ENCODE peak calls at places on chromosome 22, in seven cellular contexts. One of them, this sample, is unnamed.

GRCh38 chr22:30832407-30832987 is 136.1 kb downstream of the MORC2 start:
- DNase-seq in GM23338: no peak
- DNase-seq in HCT116: no peak
- DNase-seq in hepatocyte: no peak
- DNase-seq in neural progenitor cell: no peak
- DNase-seq in GM23248: no peak
- DNase-seq in MM.1S: no peak
- DNase-seq in this sample: no peak

GRCh38 chr22:44325718-44326548 is 13.2 kb upstream of the SHISAL1 start:
- DNase-seq in neural progenitor cell: peak
- DNase-seq in MM.1S: no peak
- DNase-seq in GM23338: no peak
- DNase-seq in hepatocyte: no peak
- DNase-seq in GM23248: peak
- DNase-seq in HCT116: no peak
- DNase-seq in this sample: no peak

GRCh38 chr22:50218996-50219727 is 18.4 kb downstream of the SELENOO start:
- DNase-seq in MM.1S: no peak
- DNase-seq in hepatocyte: peak
- DNase-seq in GM23248: peak
- DNase-seq in HCT116: peak
- DNase-seq in GM23338: peak
- DNase-seq in neural progenitor cell: no peak
- DNase-seq in this sample: no peak

GRCh38 chr22:37070744-37071143 is 19.2 kb downstream of the KCTD17 start:
- DNase-seq in MM.1S: no peak
- DNase-seq in HCT116: no peak
- DNase-seq in hepatocyte: no peak
- DNase-seq in GM23338: no peak
- DNase-seq in neural progenitor cell: no peak
- DNase-seq in GM23248: no peak
- DNase-seq in this sample: no peak

GRCh38 chr22:37213218-37213855 is 1.1 kb upstream of the SSTR3 start:
- DNase-seq in hepatocyte: no peak
- DNase-seq in GM23248: no peak
- DNase-seq in neural progenitor cell: no peak
- DNase-seq in HCT116: no peak
- DNase-seq in MM.1S: no peak
- DNase-seq in GM23338: no peak
- DNase-seq in this sample: no peak

GRCh38 chr22:30439226-30439625 is 13.7 kb downstream of the MTFP1 start:
- DNase-seq in hepatocyte: no peak
- DNase-seq in GM23248: no peak
- DNase-seq in HCT116: no peak
- DNase-seq in GM23338: no peak
- DNase-seq in MM.1S: no peak
- DNase-seq in neural progenitor cell: no peak
- DNase-seq in this sample: no peak

GRCh38 chr22:44180706-44181032 is at the start of gene PARVG:
- DNase-seq in neural progenitor cell: no peak
- DNase-seq in HCT116: no peak
- DNase-seq in hepatocyte: peak
- DNase-seq in GM23338: peak
- DNase-seq in MM.1S: peak
- DNase-seq in GM23248: no peak
- DNase-seq in this sample: peak

GRCh38 chr22:39254789-39255298 is 10.1 kb upstream of the PDGFB start:
- DNase-seq in MM.1S: peak
- DNase-seq in HCT116: no peak
- DNase-seq in hepatocyte: no peak
- DNase-seq in neural progenitor cell: no peak
- DNase-seq in GM23338: no peak
- DNase-seq in GM23248: peak
- DNase-seq in this sample: no peak

GRCh38 chr22:44881624-44882023 is 128.2 kb downstream of the PHF21B start:
- DNase-seq in neural progenitor cell: no peak
- DNase-seq in MM.1S: no peak
- DNase-seq in HCT116: no peak
- DNase-seq in hepatocyte: no peak
- DNase-seq in GM23248: no peak
- DNase-seq in GM23338: no peak
- DNase-seq in this sample: no peak

GRCh38 chr22:47194476-47195155 is 432.2 kb downstream of the TBC1D22A start:
- DNase-seq in GM23338: no peak
- DNase-seq in hepatocyte: no peak
- DNase-seq in HCT116: no peak
- DNase-seq in neural progenitor cell: no peak
- DNase-seq in MM.1S: no peak
- DNase-seq in GM23248: no peak
- DNase-seq in this sample: no peak

GRCh38 chr22:36368359-36368983 is 19.3 kb downstream of the MYH9 start:
- DNase-seq in MM.1S: no peak
- DNase-seq in GM23338: peak
- DNase-seq in GM23248: peak
- DNase-seq in HCT116: no peak
- DNase-seq in neural progenitor cell: peak
- DNase-seq in hepatocyte: peak
- DNase-seq in this sample: no peak

GRCh38 chr22:32341122-32341740 is 16.4 kb upstream of the RFPL3 start:
- DNase-seq in neural progenitor cell: peak
- DNase-seq in MM.1S: no peak
- DNase-seq in GM23338: no peak
- DNase-seq in GM23248: no peak
- DNase-seq in HCT116: no peak
- DNase-seq in hepatocyte: no peak
- DNase-seq in this sample: no peak

GRCh38 chr22:43263645-43264514 is 76.9 kb upstream of the TTLL12 start:
- DNase-seq in GM23248: peak
- DNase-seq in GM23338: no peak
- DNase-seq in MM.1S: peak
- DNase-seq in neural progenitor cell: no peak
- DNase-seq in HCT116: peak
- DNase-seq in hepatocyte: peak
- DNase-seq in this sample: no peak

GRCh38 chr22:25393121-25393805 is 171.2 kb upstream of the GRK3 start:
- DNase-seq in GM23248: no peak
- DNase-seq in MM.1S: no peak
- DNase-seq in GM23338: no peak
- DNase-seq in hepatocyte: no peak
- DNase-seq in HCT116: no peak
- DNase-seq in neural progenitor cell: no peak
- DNase-seq in this sample: no peak

GRCh38 chr22:48957311-48957986 is 870.2 kb downstream of the BRD1 start:
- DNase-seq in neural progenitor cell: no peak
- DNase-seq in hepatocyte: no peak
- DNase-seq in HCT116: no peak
- DNase-seq in GM23338: no peak
- DNase-seq in MM.1S: no peak
- DNase-seq in GM23248: no peak
- DNase-seq in this sample: no peak

GRCh38 chr22:18156878-18157713 is 7.1 kb downstream of the USP18 start:
- DNase-seq in hepatocyte: peak
- DNase-seq in neural progenitor cell: peak
- DNase-seq in MM.1S: peak
- DNase-seq in GM23338: peak
- DNase-seq in HCT116: peak
- DNase-seq in GM23248: peak
- DNase-seq in this sample: peak

GRCh38 chr22:42945736-42946135 is 69.2 kb downstream of the PACSIN2 start:
- DNase-seq in MM.1S: no peak
- DNase-seq in neural progenitor cell: no peak
- DNase-seq in HCT116: no peak
- DNase-seq in GM23248: no peak
- DNase-seq in hepatocyte: no peak
- DNase-seq in GM23338: peak
- DNase-seq in this sample: no peak

GRCh38 chr22:47155131-47155885 is 392.9 kb downstream of the TBC1D22A start:
- DNase-seq in MM.1S: no peak
- DNase-seq in neural progenitor cell: no peak
- DNase-seq in GM23338: no peak
- DNase-seq in hepatocyte: no peak
- DNase-seq in HCT116: no peak
- DNase-seq in GM23248: no peak
- DNase-seq in this sample: no peak

GRCh38 chr22:48103126-48103875 is 1340.9 kb downstream of the TBC1D22A start:
- DNase-seq in neural progenitor cell: no peak
- DNase-seq in GM23338: no peak
- DNase-seq in hepatocyte: no peak
- DNase-seq in GM23248: no peak
- DNase-seq in MM.1S: no peak
- DNase-seq in HCT116: no peak
- DNase-seq in this sample: no peak

GRCh38 chr22:39514373-39514973 is 5.9 kb upstream of the ATF4 start:
- DNase-seq in MM.1S: no peak
- DNase-seq in hepatocyte: peak
- DNase-seq in GM23338: peak
- DNase-seq in neural progenitor cell: peak
- DNase-seq in HCT116: no peak
- DNase-seq in GM23248: peak
- DNase-seq in this sample: peak

GRCh38 chr22:33465554-33465953 is 407.4 kb upstream of the SYN3 start:
- DNase-seq in HCT116: no peak
- DNase-seq in GM23248: no peak
- DNase-seq in GM23338: no peak
- DNase-seq in neural progenitor cell: no peak
- DNase-seq in MM.1S: no peak
- DNase-seq in hepatocyte: no peak
- DNase-seq in this sample: no peak

GRCh38 chr22:37403267-37403960 is 23.9 kb downstream of the ELFN2 start:
- DNase-seq in GM23248: no peak
- DNase-seq in HCT116: no peak
- DNase-seq in MM.1S: no peak
- DNase-seq in hepatocyte: no peak
- DNase-seq in GM23338: peak
- DNase-seq in neural progenitor cell: peak
- DNase-seq in this sample: no peak

GRCh38 chr22:20750461-20751184 is 23.3 kb upstream of the SERPIND1 start:
- DNase-seq in GM23338: no peak
- DNase-seq in hepatocyte: peak
- DNase-seq in HCT116: no peak
- DNase-seq in GM23248: peak
- DNase-seq in MM.1S: no peak
- DNase-seq in neural progenitor cell: no peak
- DNase-seq in this sample: no peak

GRCh38 chr22:39715778-39716495 is 145.4 kb downstream of the CACNA1I start:
- DNase-seq in HCT116: no peak
- DNase-seq in hepatocyte: no peak
- DNase-seq in GM23248: no peak
- DNase-seq in neural progenitor cell: no peak
- DNase-seq in MM.1S: no peak
- DNase-seq in GM23338: no peak
- DNase-seq in this sample: no peak

GRCh38 chr22:49010901-49011300 is 816.8 kb downstream of the BRD1 start:
- DNase-seq in neural progenitor cell: no peak
- DNase-seq in MM.1S: no peak
- DNase-seq in HCT116: no peak
- DNase-seq in GM23338: no peak
- DNase-seq in GM23248: no peak
- DNase-seq in hepatocyte: no peak
- DNase-seq in this sample: no peak

GRCh38 chr22:35868938-35869337 is 151.3 kb downstream of the APOL5 start:
- DNase-seq in GM23248: peak
- DNase-seq in HCT116: no peak
- DNase-seq in MM.1S: no peak
- DNase-seq in neural progenitor cell: peak
- DNase-seq in hepatocyte: no peak
- DNase-seq in GM23338: peak
- DNase-seq in this sample: no peak

GRCh38 chr22:49453816-49454215 is 373.9 kb downstream of the BRD1 start:
- DNase-seq in MM.1S: no peak
- DNase-seq in neural progenitor cell: no peak
- DNase-seq in HCT116: no peak
- DNase-seq in GM23248: no peak
- DNase-seq in GM23338: no peak
- DNase-seq in hepatocyte: no peak
- DNase-seq in this sample: no peak

GRCh38 chr22:19710769-19711106 is 3.6 kb upstream of the SEPTIN5 start:
- DNase-seq in neural progenitor cell: no peak
- DNase-seq in HCT116: no peak
- DNase-seq in MM.1S: no peak
- DNase-seq in GM23338: no peak
- DNase-seq in hepatocyte: no peak
- DNase-seq in GM23248: no peak
- DNase-seq in this sample: no peak
- TF ChIP-seq EZH2phosphoT487 in neural progenitor cell: no peak
- TF ChIP-seq EZH2phosphoT487 in HCT116: no peak
- TF ChIP-seq EZH2phosphoT487 in MM.1S: no peak
- TF ChIP-seq EZH2phosphoT487 in GM23338: no peak
- TF ChIP-seq EZH2phosphoT487 in hepatocyte: no peak
- TF ChIP-seq EZH2phosphoT487 in GM23248: no peak
- TF ChIP-seq EZH2phosphoT487 in this sample: no peak

GRCh38 chr22:21981874-21982273 is 713 bp downstream of the TOP3B start:
- DNase-seq in GM23338: no peak
- DNase-seq in MM.1S: no peak
- DNase-seq in GM23248: peak
- DNase-seq in neural progenitor cell: peak
- DNase-seq in HCT116: no peak
- DNase-seq in hepatocyte: no peak
- DNase-seq in this sample: no peak
- H3K27ac ChIP-seq in GM23338: no peak
- H3K27ac ChIP-seq in MM.1S: no peak
- H3K27ac ChIP-seq in GM23248: no peak
- H3K27ac ChIP-seq in neural progenitor cell: peak
- H3K27ac ChIP-seq in HCT116: peak
- H3K27ac ChIP-seq in hepatocyte: peak
- H3K27ac ChIP-seq in this sample: no peak

GRCh38 chr22:29382575-29383328 is 5.6 kb downstream of the AP1B1 start:
- DNase-seq in GM23248: no peak
- DNase-seq in HCT116: no peak
- DNase-seq in GM23338: no peak
- DNase-seq in neural progenitor cell: no peak
- DNase-seq in hepatocyte: peak
- DNase-seq in MM.1S: no peak
- DNase-seq in this sample: no peak
- TF ChIP-seq EZH2phosphoT487 in GM23248: no peak
- TF ChIP-seq EZH2phosphoT487 in HCT116: no peak
- TF ChIP-seq EZH2phosphoT487 in GM23338: no peak
- TF ChIP-seq EZH2phosphoT487 in neural progenitor cell: no peak
- TF ChIP-seq EZH2phosphoT487 in hepatocyte: no peak
- TF ChIP-seq EZH2phosphoT487 in MM.1S: no peak
- TF ChIP-seq EZH2phosphoT487 in this sample: no peak

DNA sequence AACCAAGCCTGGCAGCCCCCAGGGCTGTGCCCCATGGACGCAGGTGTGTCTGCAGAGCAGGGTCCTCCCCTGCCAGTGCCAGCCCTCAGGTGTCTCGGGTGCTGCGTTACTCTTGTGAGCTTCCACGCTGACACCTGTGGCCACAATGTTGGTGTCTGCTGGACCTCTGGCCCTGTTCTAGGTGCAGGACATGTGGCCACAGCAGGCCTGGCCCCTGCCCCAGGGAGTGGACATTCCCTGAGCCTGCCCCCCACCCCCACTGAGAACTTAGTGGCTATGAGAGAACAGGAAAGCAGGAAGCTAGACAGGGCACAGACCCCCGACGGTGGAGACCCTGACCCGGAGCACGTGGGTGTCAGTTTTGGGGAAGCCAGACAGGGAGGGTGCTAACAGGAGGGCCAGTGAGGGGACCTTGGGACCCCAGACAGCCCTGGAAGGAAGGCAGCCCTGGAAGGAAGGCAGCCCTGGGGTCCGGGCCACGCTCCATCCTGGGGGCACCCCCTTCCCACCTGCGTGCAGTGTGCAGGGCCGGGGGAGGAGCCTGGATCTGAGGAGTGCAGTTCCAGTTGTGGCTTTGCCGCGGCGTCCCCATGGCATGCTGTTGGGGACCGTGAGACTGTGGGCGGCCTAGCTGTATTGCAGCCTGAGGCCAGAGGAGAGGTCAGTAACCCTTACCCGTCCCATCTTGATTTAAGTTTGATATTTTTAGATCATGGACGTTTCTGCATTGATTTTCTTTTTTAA is 43.9 kb upstream of the PPARA start:
- DNase-seq in HCT116: no peak
- DNase-seq in MM.1S: no peak
- DNase-seq in GM23338: no peak
- DNase-seq in neural progenitor cell: no peak
- DNase-seq in hepatocyte: no peak
- DNase-seq in GM23248: no peak
- DNase-seq in this sample: no peak
- H3K27ac ChIP-seq in HCT116: peak
- H3K27ac ChIP-seq in MM.1S: no peak
- H3K27ac ChIP-seq in GM23338: no peak
- H3K27ac ChIP-seq in neural progenitor cell: no peak
- H3K27ac ChIP-seq in hepatocyte: peak
- H3K27ac ChIP-seq in GM23248: peak
- H3K27ac ChIP-seq in this sample: no peak